ENCODE peak calls at places on chromosomes 3 and 15, in four cellular contexts. B is sigmoid colon, A is suprapubic skin, G is HepG2. Q is an unnamed sample.
A peak's percentile ranks its signal among the peaks of the same experiment; 100 is the strongest.

GRCh38 chr3:196992461-196993065 is 23.9 kb upstream of the PIGZ start:
- DNase-seq in B (peak; percentile 34), G (no peak), A (peak; percentile 16), Q (no peak)

GRCh38 chr3:129612350-129613204 is 6.1 kb upstream of the PLXND1 start:
- DNase-seq in A (no peak), G (peak; percentile 89), B (no peak), Q (no peak)

GRCh38 chr3:194270627-194271458 is 80.3 kb downstream of the CPN2 start:
- DNase-seq in A (peak; percentile 94), G (peak; percentile 43), B (peak; percentile 97), Q (peak; percentile 63)

GRCh38 chr3:48811524-48811923 is 36.1 kb downstream of the PRKAR2A start:
- DNase-seq in B (no peak), A (no peak), G (no peak), Q (no peak)

GRCh38 chr3:111577798-111578685 is 17.1 kb downstream of the ZBED2 start:
- DNase-seq in A (no peak), G (peak; percentile 16), B (no peak), Q (no peak)

GRCh38 chr15:61051570-61052031 is 177.5 kb downstream of the RORA start:
- DNase-seq in B (peak; percentile 71), G (peak; percentile 24), A (no peak), Q (no peak)

GRCh38 chr15:96336045-96336642 is 5.6 kb downstream of the NR2F2 start:
- DNase-seq in A (no peak), G (no peak), B (no peak), Q (no peak)

GRCh38 chr15:45522931-45523331 is 376 bp upstream of the SLC30A4 start:
- DNase-seq in A (peak; percentile 78), G (no peak), B (no peak), Q (no peak)

GRCh38 chr3:197171481-197172067 is 126.8 kb downstream of the DLG1 start:
- DNase-seq in B (no peak), G (no peak), A (no peak), Q (no peak)

GRCh38 chr3:183210862-183211341 is 42.2 kb upstream of the B3GNT5 start:
- DNase-seq in B (no peak), G (no peak), A (no peak), Q (no peak)

GRCh38 chr3:42843730-42844713 is 31.7 kb downstream of the CYP8B1 start:
- DNase-seq in B (peak; percentile 79), G (no peak), A (peak; percentile 81), Q (no peak)

GRCh38 chr3:4410174-4410573 is 56.9 kb downstream of the SUMF1 start:
- DNase-seq in B (no peak), G (no peak), A (no peak), Q (no peak)

GRCh38 chr3:37445163-37445562 is 270.8 kb upstream of the LRRFIP2 start:
- DNase-seq in G (no peak), B (no peak), A (no peak), Q (no peak)

GRCh38 chr3:194871143-194871863 is 185.6 kb downstream of the FAM43A start:
- DNase-seq in B (no peak), G (no peak), A (peak; percentile 72), Q (peak; percentile 57)

GRCh38 chr3:123652346-123652984 is 67.6 kb upstream of the HACD2 start:
- DNase-seq in B (peak; percentile 91), G (peak; percentile 62), A (peak; percentile 87), Q (peak; percentile 77)

GRCh38 chr15:79724312-79724711 is 172.5 kb downstream of the MTHFS start:
- DNase-seq in G (no peak), B (no peak), A (no peak), Q (no peak)

GRCh38 chr3:59133350-59133749 is 83.5 kb upstream of the CFAP20DC start:
- DNase-seq in B (no peak), A (no peak), G (no peak), Q (no peak)

GRCh38 chr3:58353722-58354553 is 21.2 kb downstream of the PXK start:
- DNase-seq in A (no peak), B (no peak), G (no peak), Q (no peak)

GRCh38 chr3:70298385-70298784 is 14.1 kb downstream of the MDFIC2 start:
- DNase-seq in B (no peak), G (no peak), A (no peak), Q (no peak)

GRCh38 chr3:27728195-27729087 is 6.3 kb upstream of the EOMES start:
- DNase-seq in G (peak; percentile 29), B (no peak), A (no peak), Q (no peak)

GRCh38 chr3:3531476-3531875 is 267.8 kb upstream of the LRRN1 start:
- DNase-seq in B (no peak), G (no peak), A (no peak), Q (no peak)

GRCh38 chr3:193890036-193890897 is 245.7 kb upstream of the HES1 start:
- DNase-seq in A (no peak), G (no peak), B (peak; percentile 38), Q (peak; percentile 21)

GRCh38 chr3:136380530-136380929 is 130.4 kb downstream of the PCCB start:
- DNase-seq in G (no peak), A (no peak), B (no peak), Q (no peak)

GRCh38 chr3:43286886-43287301 is 554 bp downstream of the SNRK start:
- DNase-seq in G (no peak), A (no peak), B (no peak), Q (no peak)

GRCh38 chr15:83837946-83838571 is 184.1 kb downstream of the ADAMTSL3 start:
- DNase-seq in A (no peak), G (peak; percentile 5), B (no peak), Q (peak; percentile 27)

GRCh38 chr15:80317389-80318169 is 65.6 kb upstream of the CTXND1 start:
- DNase-seq in A (no peak), G (peak; percentile 6), B (peak; percentile 69), Q (no peak)

GRCh38 chr3:66401157-66401550 is 99.7 kb downstream of the LRIG1 start:
- DNase-seq in A (peak; percentile 31), G (no peak), B (no peak), Q (no peak)

GRCh38 chr3:12556723-12557471 is at the start of gene MKRN2:
- DNase-seq in A (peak; percentile 90), G (peak; percentile 64), B (peak; percentile 93), Q (peak; percentile 92)

GRCh38 chr3:136925425-136926190 is 32.2 kb upstream of the IL20RB start:
- DNase-seq in B (no peak), G (no peak), A (no peak), Q (no peak)

GRCh38 chr15:70650567-70650966 is 112.8 kb downstream of the UACA start:
- DNase-seq in A (no peak), B (no peak), G (no peak), Q (no peak)
- TF ChIP-seq POLR2AphosphoS5 in A (no peak), B (no peak), G (no peak), Q (no peak)

DNA sequence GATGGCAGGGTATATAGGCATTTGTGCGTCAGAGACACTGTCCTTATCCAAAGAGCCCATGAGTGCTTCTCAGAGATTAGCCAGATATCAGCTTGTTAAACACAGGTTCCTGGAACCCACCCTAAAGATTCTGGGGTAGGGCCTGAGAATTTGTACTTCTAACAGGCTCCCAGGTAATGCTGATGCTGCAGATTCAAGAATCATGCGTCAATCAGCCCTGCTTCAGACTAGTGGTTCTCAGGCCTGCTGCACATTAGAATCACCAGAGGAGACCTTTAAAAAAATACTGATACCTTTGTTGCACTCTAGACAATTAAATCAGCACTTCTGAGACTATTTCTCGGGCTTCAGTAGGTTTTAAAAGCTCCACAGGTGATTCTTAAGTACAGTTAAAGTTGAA is 369.5 kb downstream of the MFSD1 start:
- DNase-seq in G (no peak), A (no peak), B (no peak), Q (no peak)
- TF ChIP-seq CTCF in G (no peak), A (no peak), B (no peak), Q (no peak)

GRCh38 chr15:88981244-88982215 is 68.4 kb upstream of the MFGE8 start:
- DNase-seq in B (no peak), A (no peak), G (no peak), Q (no peak)
- TF ChIP-seq POLR2AphosphoS5 in B (no peak), A (no peak), G (no peak), Q (no peak)

DNA sequence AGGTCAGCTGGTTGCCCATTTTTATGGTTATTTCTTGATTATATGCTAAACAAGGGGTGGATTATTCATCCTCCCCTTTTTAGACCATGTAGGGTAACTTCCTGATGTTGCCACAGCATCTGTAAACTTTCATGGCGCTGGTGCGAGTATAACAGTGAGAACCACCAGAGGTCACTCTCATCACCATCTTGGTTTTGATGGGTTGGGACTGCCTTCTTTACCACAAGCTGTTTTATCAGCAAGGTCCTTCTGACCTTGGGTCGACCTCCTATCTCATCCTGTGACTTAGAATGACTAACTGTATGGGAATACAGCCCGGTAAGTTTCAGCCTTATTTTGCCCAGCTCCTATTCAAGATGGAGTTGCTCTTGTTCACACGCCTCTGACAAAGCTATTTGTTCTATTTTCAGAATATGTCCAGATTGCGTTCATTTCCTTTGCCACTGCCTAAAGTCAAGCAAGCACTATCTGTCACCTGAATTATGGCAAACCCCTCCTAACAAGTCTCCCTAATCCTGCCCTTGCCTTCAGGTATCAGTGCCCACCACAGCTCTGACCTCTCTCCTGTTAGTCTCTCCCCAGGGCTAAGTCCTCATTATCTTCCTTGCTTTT is 308.5 kb downstream of the ROBO2 start:
- DNase-seq in B (no peak), G (peak; percentile 9), A (no peak), Q (no peak)
- TF ChIP-seq CTCF in B (no peak), G (peak; percentile 67), A (no peak), Q (no peak)

GRCh38 chr3:168157301-168157700 is 61.6 kb upstream of the GOLIM4 start:
- DNase-seq in G (no peak), B (no peak), A (no peak), Q (no peak)
- TF ChIP-seq POLR2AphosphoS5 in G (no peak), B (no peak), A (no peak), Q (no peak)

DNA sequence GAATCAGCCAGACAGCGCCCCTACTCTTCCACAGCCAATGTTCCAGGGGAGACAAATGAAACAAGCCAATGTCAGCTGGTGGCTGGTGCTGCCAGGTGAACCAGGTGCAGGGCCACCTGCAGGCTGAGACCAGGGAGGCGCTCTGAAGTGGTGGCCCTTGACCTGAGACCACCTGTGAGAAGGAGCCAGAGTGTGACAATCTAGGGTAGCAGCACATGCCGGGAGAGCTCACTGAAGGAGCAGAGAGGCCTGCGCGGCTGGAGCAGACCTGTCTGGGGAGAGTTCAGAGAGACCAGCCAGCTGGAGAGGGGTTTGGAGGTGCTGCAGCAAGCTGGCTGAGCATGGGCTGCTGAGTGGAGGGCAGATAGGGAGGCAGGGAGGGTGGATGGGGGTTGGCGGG is 692 bp upstream of the STAB1 start:
- DNase-seq in G (no peak), A (no peak), B (no peak), Q (no peak)
- TF ChIP-seq CTCF in G (peak; percentile 6), A (no peak), B (no peak), Q (no peak)

DNA sequence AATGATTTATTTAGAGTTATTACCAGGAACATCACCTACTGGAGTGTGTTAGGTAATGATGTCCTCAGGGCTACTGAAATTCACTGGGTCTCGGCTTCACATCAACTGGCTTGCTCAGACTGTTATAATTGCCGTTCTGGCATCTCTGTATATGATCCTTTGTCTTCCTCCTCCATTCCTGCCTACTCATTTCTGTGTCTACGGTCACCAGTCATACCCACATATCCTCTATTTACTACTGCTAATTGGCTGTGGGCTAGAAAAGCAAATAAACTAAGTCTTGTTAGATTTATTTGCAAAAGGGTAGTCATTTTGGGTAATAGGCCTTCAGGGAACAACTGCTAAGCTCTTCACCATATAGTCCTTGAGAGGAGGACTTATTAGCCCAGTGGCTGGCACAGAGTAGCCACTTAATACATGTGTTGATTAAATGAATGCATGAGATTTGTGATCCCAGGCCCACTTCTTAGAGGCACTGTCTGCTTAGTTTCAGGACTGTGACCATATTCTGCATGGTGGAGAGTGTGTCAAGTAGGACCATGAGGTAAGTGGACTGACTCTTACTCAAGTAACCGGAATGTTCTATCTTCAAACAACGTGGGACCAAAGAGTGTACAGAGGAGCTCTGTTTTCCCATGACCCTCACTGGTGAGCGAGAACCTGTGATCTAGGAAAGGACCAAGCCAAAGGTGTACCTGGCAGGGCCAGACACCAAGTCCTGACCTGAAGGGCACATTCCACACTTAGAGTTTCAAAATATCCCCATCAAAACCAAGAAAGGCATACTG is 13.2 kb downstream of the ZDHHC3 start:
- DNase-seq in A (no peak), G (no peak), B (no peak), Q (no peak)
- TF ChIP-seq POLR2AphosphoS5 in A (no peak), G (no peak), B (no peak), Q (no peak)